ENCODE peak calls at places on chromosomes 13 and 19, in nine cellular contexts. X, H, Q, S, M, F, L, A and K are unnamed samples.

GRCh38 chr19:3095375-3096191 is 1.4 kb downstream of the GNA11 start:
- DNase-seq in H (no peak), M (no peak), L (no peak), Q (no peak), S (peak), X (no peak), F (peak), A (no peak), K (peak)

GRCh38 chr13:47932953-47933687 is 68.0 kb downstream of the SUCLA2 start:
- DNase-seq in L (no peak), H (no peak), S (peak), A (no peak), Q (no peak), F (peak), M (no peak), X (no peak), K (no peak)

GRCh38 chr13:95239293-95239692 is 62.0 kb downstream of the ABCC4 start:
- DNase-seq in A (no peak), L (no peak), S (no peak), F (no peak), X (no peak), Q (no peak), M (peak), H (no peak), K (no peak)

GRCh38 chr19:13460045-13460444 is 46.2 kb downstream of the CACNA1A start:
- DNase-seq in H (no peak), Q (no peak), L (no peak), F (no peak), X (no peak), M (no peak), A (no peak), S (peak), K (peak)

GRCh38 chr19:808176-808741 is 11.0 kb downstream of the PTBP1 start:
- DNase-seq in S (no peak), L (no peak), Q (no peak), M (no peak), H (no peak), X (no peak), A (no peak), F (no peak), K (peak)

GRCh38 chr19:29665826-29666633 is 769 bp downstream of the PLEKHF1 start:
- DNase-seq in Q (no peak), L (peak), A (no peak), F (peak), M (no peak), S (peak), H (peak), X (no peak), K (peak)

GRCh38 chr13:101829484-101829883 is 377.0 kb downstream of the ITGBL1 start:
- DNase-seq in A (no peak), S (no peak), X (no peak), Q (no peak), F (no peak), H (no peak), M (no peak), L (no peak), K (no peak)

GRCh38 chr13:110232146-110232545 is 74.8 kb downstream of the COL4A1 start:
- DNase-seq in X (no peak), L (no peak), S (no peak), Q (no peak), M (no peak), A (no peak), F (no peak), H (no peak), K (peak)

GRCh38 chr19:8017808-8018207 is 12.4 kb upstream of the ELAVL1 start:
- DNase-seq in L (no peak), X (no peak), Q (no peak), F (no peak), H (no peak), S (peak), A (no peak), M (no peak), K (peak)

GRCh38 chr19:48506138-48506733 is 5.4 kb downstream of the LMTK3 start:
- DNase-seq in F (no peak), X (no peak), A (no peak), H (no peak), Q (peak), S (peak), L (no peak), M (no peak), K (peak)

GRCh38 chr13:38350114-38350617 is 515 bp downstream of the UFM1 start:
- DNase-seq in S (peak), H (peak), L (peak), Q (peak), M (no peak), A (peak), F (no peak), X (peak), K (no peak)

GRCh38 chr13:77692746-77693448 is 4.6 kb upstream of the SLAIN1 start:
- DNase-seq in M (no peak), X (no peak), Q (no peak), S (no peak), A (no peak), L (no peak), F (no peak), H (no peak), K (no peak)
- H3K27ac ChIP-seq in M (no peak), X (peak), Q (no peak), S (no peak), A (no peak), L (no peak), F (no peak), H (no peak), K (peak)

DNA sequence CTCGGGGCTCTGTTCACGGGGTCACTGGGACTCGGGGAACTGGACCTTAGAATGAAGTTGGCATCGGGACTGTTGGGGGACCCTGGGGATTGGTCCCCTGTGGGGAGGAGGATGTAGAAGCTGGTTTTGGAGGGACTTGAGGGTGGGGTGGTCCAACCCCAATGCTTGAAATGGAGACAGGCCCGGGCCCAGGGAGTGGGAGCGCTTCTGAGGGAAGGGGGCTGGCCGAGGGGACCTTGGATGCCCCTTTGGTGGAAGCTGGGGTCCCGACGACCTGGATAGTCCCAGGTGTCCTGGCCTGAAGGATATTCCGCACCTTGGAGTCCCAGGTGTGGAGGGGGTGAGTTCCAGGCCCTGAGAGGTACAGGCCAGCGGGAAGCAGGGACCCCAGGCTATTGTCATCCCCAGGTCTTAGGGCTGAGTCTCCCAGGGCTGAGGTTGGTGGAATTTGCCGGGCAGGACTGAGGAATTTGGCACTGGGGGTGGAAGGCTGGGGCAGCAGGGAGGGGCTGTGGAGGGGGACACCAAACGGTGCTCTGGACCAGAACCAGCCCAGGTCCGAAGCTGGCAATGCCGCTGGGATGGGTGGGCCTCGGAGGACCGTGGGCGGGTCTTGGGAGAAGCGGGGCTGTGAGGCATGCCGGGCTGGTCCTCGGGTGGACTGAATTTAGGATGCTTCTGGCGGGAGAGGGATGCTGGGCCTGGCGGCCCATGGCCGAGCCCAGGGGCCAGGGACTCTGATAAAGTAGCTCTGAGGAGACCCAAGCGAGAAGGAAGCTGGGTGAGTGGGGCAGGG is 1.8 kb downstream of the HDGFL2 start:
- DNase-seq in L (no peak), A (no peak), Q (no peak), S (peak), F (no peak), X (no peak), H (no peak), M (no peak), K (peak)
- H3K27ac ChIP-seq in L (no peak), A (no peak), Q (no peak), S (peak), F (peak), X (no peak), H (no peak), M (peak), K (peak)

DNA sequence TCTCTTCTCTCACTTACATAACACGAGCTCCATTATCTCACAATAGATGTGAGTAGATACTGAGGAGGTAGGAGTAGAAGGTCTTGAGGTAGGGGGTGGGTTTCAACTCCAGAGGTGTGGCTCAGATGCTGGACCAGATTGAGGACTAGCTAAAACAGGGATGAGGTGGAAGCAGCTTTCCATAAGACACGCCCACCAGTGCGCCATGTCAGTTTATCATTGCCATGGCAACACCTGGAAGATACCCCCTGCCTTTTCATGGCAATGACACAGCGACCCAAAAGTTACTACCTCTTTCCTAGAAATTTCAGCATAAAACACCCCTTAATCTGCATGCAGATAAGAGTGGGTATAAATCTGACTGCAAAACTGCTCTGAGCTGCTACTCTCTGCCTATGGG is 44.1 kb downstream of the KCTD15 start:
- DNase-seq in L (no peak), F (no peak), X (no peak), A (no peak), H (no peak), S (no peak), Q (no peak), M (no peak), K (no peak)
- H3K27ac ChIP-seq in L (no peak), F (no peak), X (no peak), A (no peak), H (no peak), S (no peak), Q (no peak), M (no peak), K (no peak)

GRCh38 chr19:34359954-34360315 is 5.1 kb upstream of the GPI start:
- DNase-seq in H (no peak), L (no peak), F (no peak), M (no peak), A (no peak), S (no peak), X (no peak), Q (no peak), K (no peak)

GRCh38 chr19:34356875-34357274 is 8.1 kb upstream of the GPI start:
- DNase-seq in Q (no peak), H (no peak), M (no peak), S (no peak), L (no peak), F (no peak), X (no peak), A (no peak), K (no peak)

GRCh38 chr19:34355201-34355600 is 9.8 kb upstream of the GPI start:
- DNase-seq in S (no peak), X (no peak), M (no peak), H (no peak), Q (no peak), L (no peak), A (no peak), F (no peak), K (no peak)

GRCh38 chr19:34359140-34359953 is 5.6 kb upstream of the GPI start:
- DNase-seq in Q (peak), S (peak), H (peak), A (peak), M (peak), F (peak), X (peak), L (peak), K (peak)

GRCh38 chr19:34357431-34357830 is 7.6 kb upstream of the GPI start:
- DNase-seq in M (no peak), Q (no peak), F (no peak), A (no peak), H (no peak), L (no peak), X (no peak), S (no peak), K (no peak)
- H3K27ac ChIP-seq in M (no peak), Q (no peak), F (no peak), A (no peak), H (peak), L (no peak), X (no peak), S (no peak), K (no peak)

GRCh38 chr13:73040968-73041580 is 17.7 kb upstream of the KLF5 start:
- DNase-seq in F (no peak), S (no peak), Q (peak), X (no peak), L (no peak), M (no peak), H (no peak), A (no peak), K (no peak)
- H3K27ac ChIP-seq in F (no peak), S (no peak), Q (peak), X (peak), L (no peak), M (no peak), H (no peak), A (no peak), K (no peak)